ENCODE peak calls at places on chromosomes 11 and 22, in four cellular contexts. H is NCI-H2081, N is WTC11, A is ovary. W is an unnamed sample.

GRCh38 chr11:30719420-30719819 is 133.3 kb upstream of the MPPED2 start:
- DNase-seq in A (no peak), H (no peak), N (no peak), W (no peak)

GRCh38 chr11:73856001-73856663 is 20.5 kb downstream of the COA4 start:
- DNase-seq in H (no peak), N (no peak), A (no peak), W (no peak)

GRCh38 chr11:12800032-12800671 is 125.9 kb downstream of the TEAD1 start:
- DNase-seq in A (no peak), H (peak; percentile 80), N (no peak), W (peak; percentile 64)

GRCh38 chr11:79312591-79313267 is 128.1 kb downstream of the TENM4 start:
- DNase-seq in H (peak; percentile 81), N (no peak), A (no peak), W (no peak)

GRCh38 chr11:130827697-130828377 is 88.4 kb downstream of the SNX19 start:
- DNase-seq in A (peak; percentile 41), H (no peak), N (peak; percentile 78), W (peak; percentile 93)

GRCh38 chr11:17259931-17260499 is 16.5 kb upstream of the NUCB2 start:
- DNase-seq in N (no peak), H (no peak), A (no peak), W (no peak)

GRCh38 chr11:27218498-27219038 is 144.4 kb downstream of the CCDC34 start:
- DNase-seq in H (peak; percentile 27), A (no peak), N (no peak), W (peak; percentile 84)

GRCh38 chr22:17703811-17704210 is 65.3 kb downstream of the BCL2L13 start:
- DNase-seq in A (no peak), H (no peak), N (no peak), W (no peak)

GRCh38 chr22:37643225-37643847 is 3.9 kb downstream of the SH3BP1 start:
- DNase-seq in A (peak; percentile 78), N (peak; percentile 93), H (peak; percentile 23), W (peak; percentile 92)

GRCh38 chr11:1978865-1979473 is 18.7 kb downstream of the H19 start:
- DNase-seq in N (no peak), H (no peak), A (no peak), W (no peak)

GRCh38 chr22:45073064-45073463 is 63.3 kb upstream of the PHF21B start:
- DNase-seq in A (no peak), H (peak; percentile 20), N (no peak), W (no peak)

GRCh38 chr11:119810478-119811232 is 81.7 kb upstream of the NECTIN1 start:
- DNase-seq in N (no peak), H (no peak), A (no peak), W (no peak)

GRCh38 chr22:19478466-19479357 is at the start of gene UFD1:
- DNase-seq in H (peak; percentile 81), A (peak; percentile 87), N (peak; percentile 85), W (peak; percentile 86)

GRCh38 chr22:35894937-35895708 is 133.5 kb downstream of the RBFOX2 start:
- DNase-seq in A (peak; percentile 46), N (no peak), H (no peak), W (peak; percentile 73)

GRCh38 chr11:93573184-93573583 is 30.0 kb upstream of the SMCO4 start:
- DNase-seq in H (no peak), N (no peak), A (no peak), W (no peak)

GRCh38 chr11:126115820-126116319 is 53.2 kb upstream of the CDON start:
- DNase-seq in N (no peak), H (peak; percentile 96), A (no peak), W (peak; percentile 87)

GRCh38 chr11:19812710-19813109 is 100.1 kb downstream of the NAV2 start:
- DNase-seq in A (no peak), H (no peak), N (no peak), W (no peak)

GRCh38 chr11:121352301-121352891 is 59.8 kb downstream of the SC5D start:
- DNase-seq in H (peak; percentile 62), N (no peak), A (no peak), W (no peak)

GRCh38 chr11:100827934-100828661 is 141.0 kb downstream of the ARHGAP42 start:
- DNase-seq in H (peak; percentile 80), A (no peak), N (no peak), W (no peak)

GRCh38 chr11:31106326-31106725 is 263.2 kb downstream of the DCDC1 start:
- DNase-seq in A (no peak), H (peak; percentile 78), N (no peak), W (no peak)

GRCh38 chr11:31240340-31240904 is 129.1 kb downstream of the DCDC1 start:
- DNase-seq in H (peak; percentile 82), A (no peak), N (peak; percentile 39), W (peak; percentile 11)

GRCh38 chr11:117300773-117301172 is 9.6 kb downstream of the BACE1-AS start:
- DNase-seq in H (no peak), A (peak; percentile 40), N (no peak), W (no peak)

GRCh38 chr11:29019960-29020683 is 911.9 kb downstream of the METTL15 start:
- DNase-seq in H (peak; percentile 7), N (peak; percentile 19), A (no peak), W (no peak)

GRCh38 chr22:25392584-25392983 is 171.9 kb upstream of the GRK3 start:
- DNase-seq in N (no peak), A (no peak), H (no peak), W (no peak)

GRCh38 chr11:64123102-64123434 is 42.8 kb downstream of the MACROD1 start:
- DNase-seq in H (peak; percentile 66), N (no peak), A (peak; percentile 28), W (no peak)

W was measured in AG20443.